ENCODE peak calls at places on chromosomes 3 and 15, in six cellular contexts. Y is HT1080; C is heart left ventricle; O is IMR-90; L is endothelial cell; M is stimulated activated CD4-positive, alpha-beta T cell treated with anti-CD3 and anti-CD28 coated beads, TNF-alpha, amount 100 ng/mL, for 4 hours. F is an unnamed sample.

GRCh38 chr15:89356634-89357298 is 22.1 kb upstream of the POLG start:
- DNase-seq in Y (no peak), C (no peak), O (no peak), L (no peak), M (no peak), F (no peak)

GRCh38 chr15:80580107-80580506 is 115.0 kb upstream of the ABHD17C start:
- DNase-seq in Y (peak), C (no peak), O (peak), L (no peak), M (no peak), F (no peak)

GRCh38 chr15:93308026-93308670 is 219.1 kb upstream of the RGMA start:
- DNase-seq in Y (no peak), C (no peak), O (no peak), L (no peak), M (no peak), F (no peak)

GRCh38 chr15:44550256-44550655 is 13.3 kb downstream of the EIF3J start:
- DNase-seq in Y (peak), C (no peak), O (peak), L (no peak), M (no peak), F (no peak)

GRCh38 chr3:146803746-146804145 is 198.6 kb upstream of the PLSCR5 start:
- DNase-seq in Y (no peak), C (no peak), O (peak), L (no peak), M (no peak), F (no peak)

GRCh38 chr15:63052961-63053698 is 10.6 kb downstream of the TPM1 start:
- DNase-seq in Y (no peak), C (peak), O (no peak), L (no peak), M (no peak), F (no peak)

GRCh38 chr15:71334874-71335273 is 219.6 kb downstream of the THSD4 start:
- DNase-seq in Y (no peak), C (no peak), O (peak), L (no peak), M (no peak), F (no peak)

GRCh38 chr3:108305484-108306172 is 9.3 kb downstream of the HHLA2 start:
- DNase-seq in Y (peak), C (no peak), O (no peak), L (no peak), M (no peak), F (no peak)

GRCh38 chr3:58321791-58322190 is 10.9 kb upstream of the PXK start:
- DNase-seq in Y (no peak), C (no peak), O (no peak), L (no peak), M (no peak), F (no peak)

GRCh38 chr15:41851755-41852370 is 13.2 kb downstream of the PLA2G4B start:
- DNase-seq in Y (no peak), C (no peak), O (no peak), L (no peak), M (no peak), F (no peak)

GRCh38 chr3:65902304-65902793 is 136.4 kb downstream of the MAGI1 start:
- DNase-seq in Y (no peak), C (no peak), O (no peak), L (peak), M (no peak), F (no peak)

GRCh38 chr15:73686781-73687256 is 2.6 kb downstream of the CD276 start:
- DNase-seq in Y (peak), C (no peak), O (peak), L (no peak), M (no peak), F (no peak)

GRCh38 chr3:100927775-100928174 is 65.4 kb downstream of the ABI3BP start:
- DNase-seq in Y (no peak), C (no peak), O (peak), L (no peak), M (no peak), F (no peak)

GRCh38 chr3:151156618-151157216 is 46.3 kb downstream of the GPR171 start:
- DNase-seq in Y (peak), C (no peak), O (peak), L (peak), M (no peak), F (peak)

GRCh38 chr15:64216722-64217428 is 54.1 kb upstream of the PPIB start:
- DNase-seq in Y (no peak), C (peak), O (no peak), L (no peak), M (no peak), F (peak)

GRCh38 chr15:74265046-74265639 is 29.0 kb downstream of the CCDC33 start:
- DNase-seq in Y (no peak), C (peak), O (peak), L (peak), M (no peak), F (no peak)

GRCh38 chr15:43517354-43518072 is at the start of gene MAP1A:
- DNase-seq in Y (no peak), C (peak), O (peak), L (peak), M (no peak), F (no peak)

GRCh38 chr15:47870300-47870955 is 153.1 kb downstream of the SEMA6D start:
- DNase-seq in Y (no peak), C (peak), O (no peak), L (no peak), M (no peak), F (no peak)

GRCh38 chr15:93610944-93611343 is 521.9 kb upstream of the RGMA start:
- DNase-seq in Y (peak), C (peak), O (no peak), L (no peak), M (no peak), F (no peak)

GRCh38 chr3:53030864-53031445 is 14.9 kb downstream of the SFMBT1 start:
- DNase-seq in Y (no peak), C (no peak), O (no peak), L (no peak), M (peak), F (no peak)

GRCh38 chr3:111768571-111769100 is 90.4 kb upstream of the PHLDB2 start:
- DNase-seq in Y (peak), C (no peak), O (peak), L (no peak), M (no peak), F (no peak)

F was measured in Caco-2.